ENCODE peak calls at places on chromosomes 4 and X, in eight cellular contexts. One of them, this sample, is unnamed.

GRCh38 chr4:165418116-165418515 is 39.3 kb downstream of the CPE start:
- DNase-seq in GM13977: no peak
- DNase-seq in D341Med: no peak
- DNase-seq in GM23338: no peak
- DNase-seq in MCF 10A: no peak
- DNase-seq in amniotic stem cell: no peak
- DNase-seq in mesendoderm: no peak
- DNase-seq in NCI-H510A treated with DMSO at 0.1 percent for 48 hours: no peak
- DNase-seq in this sample: no peak

GRCh38 chr4:185792384-185793146 is 19.4 kb downstream of the SORBS2 start:
- DNase-seq in GM13977: no peak
- DNase-seq in D341Med: no peak
- DNase-seq in GM23338: no peak
- DNase-seq in MCF 10A: peak; percentile 72
- DNase-seq in amniotic stem cell: peak; percentile 80
- DNase-seq in mesendoderm: no peak
- DNase-seq in NCI-H510A treated with DMSO at 0.1 percent for 48 hours: peak; percentile 17
- DNase-seq in this sample: peak; percentile 78

GRCh38 chr4:17376205-17376604 is 135.7 kb downstream of the QDPR start:
- DNase-seq in GM13977: no peak
- DNase-seq in D341Med: no peak
- DNase-seq in GM23338: no peak
- DNase-seq in MCF 10A: peak; percentile 61
- DNase-seq in amniotic stem cell: no peak
- DNase-seq in mesendoderm: no peak
- DNase-seq in NCI-H510A treated with DMSO at 0.1 percent for 48 hours: no peak
- DNase-seq in this sample: no peak

GRCh38 chr4:176277162-176277904 is 8.3 kb upstream of the ASB5 start:
- DNase-seq in GM13977: peak; percentile 42
- DNase-seq in D341Med: peak; percentile 80
- DNase-seq in GM23338: peak; percentile 75
- DNase-seq in MCF 10A: peak; percentile 69
- DNase-seq in amniotic stem cell: peak; percentile 51
- DNase-seq in mesendoderm: peak; percentile 78
- DNase-seq in NCI-H510A treated with DMSO at 0.1 percent for 48 hours: peak; percentile 53
- DNase-seq in this sample: peak; percentile 70

GRCh38 chr4:23425570-23425969 is 464.3 kb downstream of the PPARGC1A start:
- DNase-seq in GM13977: no peak
- DNase-seq in D341Med: no peak
- DNase-seq in GM23338: no peak
- DNase-seq in MCF 10A: no peak
- DNase-seq in amniotic stem cell: no peak
- DNase-seq in mesendoderm: no peak
- DNase-seq in NCI-H510A treated with DMSO at 0.1 percent for 48 hours: no peak
- DNase-seq in this sample: no peak

GRCh38 chr4:37675587-37676290 is 10.4 kb downstream of the RELL1 start:
- DNase-seq in GM13977: peak; percentile 64
- DNase-seq in D341Med: no peak
- DNase-seq in GM23338: no peak
- DNase-seq in MCF 10A: no peak
- DNase-seq in amniotic stem cell: no peak
- DNase-seq in mesendoderm: no peak
- DNase-seq in NCI-H510A treated with DMSO at 0.1 percent for 48 hours: no peak
- DNase-seq in this sample: peak; percentile 37

GRCh38 chr4:10635096-10635495 is 49.5 kb downstream of the CLNK start:
- DNase-seq in GM13977: no peak
- DNase-seq in D341Med: no peak
- DNase-seq in GM23338: no peak
- DNase-seq in MCF 10A: no peak
- DNase-seq in amniotic stem cell: no peak
- DNase-seq in mesendoderm: no peak
- DNase-seq in NCI-H510A treated with DMSO at 0.1 percent for 48 hours: no peak
- DNase-seq in this sample: no peak

GRCh38 chrX:151396042-151396826 is 772 bp upstream of the VMA21 start:
- DNase-seq in GM13977: peak; percentile 45
- DNase-seq in D341Med: peak; percentile 26
- DNase-seq in GM23338: peak; percentile 27
- DNase-seq in MCF 10A: no peak
- DNase-seq in amniotic stem cell: no peak
- DNase-seq in mesendoderm: no peak
- DNase-seq in NCI-H510A treated with DMSO at 0.1 percent for 48 hours: peak; percentile 48
- DNase-seq in this sample: peak; percentile 65

GRCh38 chrX:623599-624323 is 6.8 kb upstream of the SHOX start:
- DNase-seq in GM13977: no peak
- DNase-seq in D341Med: peak; percentile 55
- DNase-seq in GM23338: peak; percentile 78
- DNase-seq in MCF 10A: no peak
- DNase-seq in amniotic stem cell: no peak
- DNase-seq in mesendoderm: peak; percentile 70
- DNase-seq in NCI-H510A treated with DMSO at 0.1 percent for 48 hours: no peak
- DNase-seq in this sample: peak; percentile 7

GRCh38 chrX:154043003-154043402 is 23.3 kb upstream of the IRAK1 start:
- DNase-seq in GM13977: no peak
- DNase-seq in D341Med: no peak
- DNase-seq in GM23338: no peak
- DNase-seq in MCF 10A: peak; percentile 64
- DNase-seq in amniotic stem cell: no peak
- DNase-seq in mesendoderm: no peak
- DNase-seq in NCI-H510A treated with DMSO at 0.1 percent for 48 hours: no peak
- DNase-seq in this sample: peak; percentile 53